ENCODE peak calls at places on chromosome 20, in eight cellular contexts. W is tibial artery, B is neuronal stem cell, P is heart right ventricle, J is breast epithelium, M is GM06990, A is heart left ventricle, X is fibroblast of mammary gland. K is an unnamed sample.

GRCh38 chr20:22460231-22460630 is 124.1 kb downstream of the FOXA2 start:
- DNase-seq in W (no peak), B (no peak), P (no peak), J (no peak), M (no peak), A (no peak), X (no peak), K (no peak)

GRCh38 chr20:63979549-63980316 is at the start of gene SAMD10:
- DNase-seq in W (no peak), B (no peak), P (peak; percentile 62), J (no peak), M (peak; percentile 82), A (no peak), X (no peak), K (no peak)

GRCh38 chr20:63232235-63233060 is 3.3 kb upstream of the BIRC7 start:
- DNase-seq in W (no peak), B (no peak), P (no peak), J (no peak), M (no peak), A (no peak), X (peak; percentile 96), K (peak; percentile 70)

GRCh38 chr20:1803216-1804128 is 91.7 kb upstream of the SIRPA start:
- DNase-seq in W (peak; percentile 58), B (peak; percentile 76), P (peak; percentile 64), J (no peak), M (peak; percentile 85), A (peak; percentile 77), X (peak; percentile 54), K (no peak)

GRCh38 chr20:33812673-33813462 is 1.7 kb downstream of the CHMP4B start:
- DNase-seq in W (no peak), B (no peak), P (no peak), J (no peak), M (no peak), A (no peak), X (peak; percentile 19), K (no peak)

GRCh38 chr20:44401052-44401769 is 45.7 kb downstream of the HNF4A start:
- DNase-seq in W (no peak), B (no peak), P (no peak), J (no peak), M (no peak), A (no peak), X (no peak), K (no peak)

GRCh38 chr20:2463616-2464365 is 6.8 kb downstream of the SNRPB start:
- DNase-seq in W (no peak), B (no peak), P (no peak), J (no peak), M (no peak), A (no peak), X (no peak), K (no peak)

GRCh38 chr20:5377484-5377883 is 60.7 kb upstream of the PROKR2 start:
- DNase-seq in W (no peak), B (no peak), P (no peak), J (no peak), M (no peak), A (no peak), X (no peak), K (no peak)

GRCh38 chr20:1848378-1848777 is 46.8 kb upstream of the SIRPA start:
- DNase-seq in W (no peak), B (no peak), P (no peak), J (no peak), M (no peak), A (no peak), X (no peak), K (no peak)

GRCh38 chr20:58711266-58712051 is 18.9 kb downstream of the NPEPL1 start:
- DNase-seq in W (peak; percentile 14), B (no peak), P (no peak), J (peak; percentile 7), M (no peak), A (peak; percentile 15), X (no peak), K (no peak)

GRCh38 chr20:43513298-43514061 is 6.0 kb downstream of the L3MBTL1 start:
- DNase-seq in W (no peak), B (no peak), P (no peak), J (no peak), M (no peak), A (no peak), X (no peak), K (no peak)

GRCh38 chr20:25230177-25230831 is 17.6 kb upstream of the PYGB start:
- DNase-seq in W (no peak), B (no peak), P (no peak), J (no peak), M (no peak), A (peak; percentile 47), X (no peak), K (no peak)

GRCh38 chr20:41654292-41654691 is 36.1 kb upstream of the CHD6 start:
- DNase-seq in W (no peak), B (no peak), P (no peak), J (no peak), M (no peak), A (no peak), X (no peak), K (no peak)

GRCh38 chr20:44411020-44411756 is 55.7 kb downstream of the HNF4A start:
- DNase-seq in W (no peak), B (no peak), P (no peak), J (no peak), M (no peak), A (no peak), X (no peak), K (no peak)

GRCh38 chr20:8876381-8876780 is 192.5 kb upstream of the PLCB4 start:
- DNase-seq in W (no peak), B (no peak), P (no peak), J (no peak), M (no peak), A (no peak), X (no peak), K (no peak)

GRCh38 chr20:56504373-56505005 is 20.1 kb upstream of the FAM209A start:
- DNase-seq in W (no peak), B (no peak), P (no peak), J (no peak), M (no peak), A (no peak), X (peak; percentile 4), K (no peak)

GRCh38 chr20:10611357-10611756 is 62.4 kb downstream of the JAG1 start:
- DNase-seq in W (peak; percentile 40), B (no peak), P (peak; percentile 70), J (no peak), M (no peak), A (peak; percentile 72), X (peak; percentile 73), K (no peak)

GRCh38 chr20:38751360-38751976 is 3.2 kb downstream of the ACTR5 start:
- DNase-seq in W (no peak), B (no peak), P (no peak), J (no peak), M (no peak), A (no peak), X (peak; percentile 49), K (no peak)

GRCh38 chr20:10536531-10536930 is 101.4 kb downstream of the SLX4IP start:
- DNase-seq in W (no peak), B (no peak), P (no peak), J (peak; percentile 54), M (no peak), A (no peak), X (peak; percentile 43), K (no peak)

GRCh38 chr20:22385602-22386299 is 198.6 kb downstream of the FOXA2 start:
- DNase-seq in W (no peak), B (no peak), P (no peak), J (no peak), M (no peak), A (no peak), X (no peak), K (no peak)

GRCh38 chr20:40945754-40946451 is 82.7 kb upstream of the TOP1 start:
- DNase-seq in W (peak; percentile 56), B (peak; percentile 65), P (peak; percentile 61), J (peak; percentile 60), M (no peak), A (peak; percentile 60), X (peak; percentile 55), K (no peak)

GRCh38 chr20:45487231-45487635 is 17.7 kb downstream of the WFDC2 start:
- DNase-seq in W (no peak), B (no peak), P (no peak), J (no peak), M (no peak), A (no peak), X (no peak), K (no peak)

GRCh38 chr20:37686762-37687477 is 6.9 kb upstream of the CTNNBL1 start:
- DNase-seq in W (no peak), B (no peak), P (no peak), J (no peak), M (no peak), A (no peak), X (peak; percentile 64), K (no peak)
- H3K4me3 ChIP-seq in W (no peak overlapping the region), B (no peak overlapping the region), P (no peak overlapping the region), J (no peak overlapping the region), M (no peak overlapping the region), A (no peak overlapping the region), X (no peak overlapping the region), K (no peak overlapping the region)

GRCh38 chr20:47573586-47573985 is 71.9 kb downstream of the NCOA3 start:
- DNase-seq in W (no peak), B (no peak), P (no peak), J (no peak), M (no peak), A (no peak), X (no peak), K (no peak)
- H3K4me3 ChIP-seq in W (no peak overlapping the region), B (no peak overlapping the region), P (no peak overlapping the region), J (no peak overlapping the region), M (no peak overlapping the region), A (no peak overlapping the region), X (no peak overlapping the region), K (no peak overlapping the region)

DNA sequence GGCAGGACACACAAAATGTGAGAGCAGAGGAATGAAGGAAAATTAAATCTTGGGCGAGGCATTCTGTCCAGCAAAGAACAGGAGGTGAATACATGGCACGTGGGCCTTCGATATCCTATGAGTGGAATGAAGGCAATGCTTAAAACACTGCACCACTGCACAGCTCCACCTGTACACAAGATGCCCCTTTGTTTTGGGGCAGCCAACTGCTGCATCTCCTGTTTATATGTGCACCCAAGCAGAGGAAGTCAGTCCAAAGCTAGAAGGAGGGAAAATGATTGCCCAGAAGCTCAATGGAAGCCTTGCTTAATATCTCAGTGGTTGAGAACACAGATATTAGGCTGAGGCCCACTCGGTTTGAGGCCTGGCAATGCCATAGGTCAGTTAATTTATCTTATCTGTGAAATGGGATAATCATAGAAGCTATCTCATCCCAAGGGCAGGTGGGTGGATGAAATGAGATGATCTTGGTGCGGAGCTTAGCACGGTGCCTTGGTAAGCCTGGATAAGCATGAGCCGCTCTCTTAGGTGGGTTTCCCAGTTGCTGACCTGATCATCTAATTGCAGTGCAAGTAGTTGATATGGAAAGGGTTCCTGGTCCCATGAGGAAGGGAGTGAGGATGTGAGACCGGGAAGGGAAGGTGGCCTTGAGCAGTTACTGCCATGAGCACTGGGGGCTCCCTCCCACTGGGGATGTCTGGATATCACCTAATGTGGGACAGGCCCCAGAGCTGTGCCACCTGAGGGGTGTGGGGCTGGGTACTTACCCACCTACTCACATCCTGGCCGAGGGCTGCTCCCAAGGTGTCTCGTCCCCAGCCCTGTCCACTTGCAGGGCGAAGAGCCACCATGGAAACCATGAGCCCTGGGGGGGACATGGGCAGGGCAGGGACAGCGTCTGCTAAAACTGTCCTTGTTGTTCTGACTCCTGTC is 9.9 kb downstream of the BANF2 start:
- DNase-seq in W (no peak), B (no peak), P (no peak), J (no peak), M (no peak), A (no peak), X (no peak), K (no peak)
- H3K4me3 ChIP-seq in W (no peak overlapping the region), B (no peak overlapping the region), P (no peak overlapping the region), J (no peak overlapping the region), M (no peak overlapping the region), A (no peak overlapping the region), X (no peak overlapping the region), K (no peak overlapping the region)

GRCh38 chr20:14716251-14716650 is 378.8 kb upstream of the FLRT3 start:
- DNase-seq in W (no peak), B (peak; percentile 83), P (no peak), J (no peak), M (no peak), A (no peak), X (no peak), K (no peak)
- H3K4me3 ChIP-seq in W (no peak overlapping the region), B (no peak overlapping the region), P (no peak overlapping the region), J (no peak overlapping the region), M (no peak overlapping the region), A (no peak overlapping the region), X (no peak overlapping the region), K (no peak overlapping the region)